ENCODE peak calls at places on chromosomes 11 and 22, in four cellular contexts. E is Panc1, D is neural progenitor cell, K is left ventricle myocardium inferior. X is an unnamed sample.

GRCh38 chr11:1567721-1568100 is 4.4 kb downstream of the DUSP8 start:
- DNase-seq in K (no peak), D (no peak), E (no peak), X (no peak)

GRCh38 chr11:60059052-60059451 is 2.6 kb downstream of the MS4A3 start:
- DNase-seq in E (no peak), K (no peak), D (no peak), X (no peak)

GRCh38 chr11:40134820-40135219 is 1324.6 kb downstream of the LRRC4C start:
- DNase-seq in E (no peak), D (no peak), K (no peak), X (no peak)

GRCh38 chr11:105884436-105884835 is 137.6 kb downstream of the MSANTD4 start:
- DNase-seq in E (no peak), D (no peak), K (no peak), X (no peak)

GRCh38 chr11:390175-390574 is 3.8 kb upstream of the PKP3 start:
- DNase-seq in E (no peak), D (peak; percentile 68), K (no peak), X (no peak)

GRCh38 chr22:47802446-47802845 is 1040.0 kb downstream of the TBC1D22A start:
- DNase-seq in D (no peak), E (no peak), K (no peak), X (no peak)

GRCh38 chr11:7204778-7205177 is 46.9 kb upstream of the SYT9 start:
- DNase-seq in D (no peak), K (no peak), E (no peak), X (no peak)

GRCh38 chr22:24994070-24994763 is 41.7 kb downstream of the KIAA1671 start:
- DNase-seq in E (no peak), D (peak; percentile 31), K (no peak), X (no peak)

GRCh38 chr11:88146106-88146505 is 29.1 kb downstream of the RAB38 start:
- DNase-seq in D (no peak), E (no peak), K (no peak), X (no peak)

GRCh38 chr11:72012897-72013721 is 14.4 kb downstream of the IL18BP start:
- DNase-seq in E (no peak), K (peak; percentile 75), D (no peak), X (peak; percentile 33)

GRCh38 chr11:128500488-128500887 is 86.9 kb downstream of the ETS1 start:
- DNase-seq in E (no peak), K (no peak), D (no peak), X (no peak)

GRCh38 chr11:63747006-63747405 is 21.6 kb downstream of the ZFTA start:
- DNase-seq in E (no peak), K (no peak), D (no peak), X (no peak)

GRCh38 chr11:31487848-31488247 is 21.6 kb downstream of the IMMP1L start:
- DNase-seq in K (no peak), E (no peak), D (peak; percentile 41), X (no peak)

GRCh38 chr22:24400726-24401596 is 26.4 kb upstream of the ADORA2A start:
- DNase-seq in E (no peak), K (no peak), D (no peak), X (no peak)

GRCh38 chr22:41501209-41501608 is 32.3 kb downstream of the ACO2 start:
- DNase-seq in K (no peak), E (no peak), D (peak; percentile 44), X (no peak)

DNA sequence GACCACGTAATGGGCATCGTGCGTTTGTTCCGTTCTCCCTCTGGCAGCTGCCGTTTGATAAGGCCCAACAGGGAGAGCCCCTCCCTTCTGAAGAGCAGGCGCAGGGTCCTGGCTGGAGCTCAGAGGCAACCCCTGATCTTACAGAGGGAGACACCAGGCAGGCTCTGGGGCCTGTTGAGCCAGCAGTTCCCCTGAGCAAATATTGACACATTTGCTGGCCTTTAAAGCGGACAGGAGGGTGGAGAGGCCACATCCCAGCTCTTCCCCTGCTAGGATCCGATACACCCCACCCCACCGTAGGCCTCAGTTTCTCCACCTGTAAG is 11.8 kb upstream of the C1QTNF6 start:
- DNase-seq in E (no peak), D (no peak), K (no peak), X (no peak)
- H3K4me3 ChIP-seq in E (peak overlapping the region; percentile 45), D (no peak overlapping the region), K (peak overlapping the region; percentile 81), X (no peak overlapping the region)

GRCh38 chr22:49803667-49804375 is 23.9 kb downstream of the BRD1 start:
- DNase-seq in E (no peak), K (no peak), D (no peak), X (no peak)
- H3K36me3 ChIP-seq in E (no peaks in the 10 kb centered on the region), K (peaks cover 23% of the 10 kb centered on the region), D (no peaks in the 10 kb centered on the region), X (peaks cover 22% of the 10 kb centered on the region)

GRCh38 chr22:32823024-32823730 is 21.7 kb downstream of the TIMP3 start:
- DNase-seq in D (peak; percentile 85), E (no peak), K (no peak), X (no peak)
- TF ChIP-seq CTCF in D (peak; percentile 73), E (peak; percentile 71), K (peak; percentile 55), X (peak; percentile 49)

DNA sequence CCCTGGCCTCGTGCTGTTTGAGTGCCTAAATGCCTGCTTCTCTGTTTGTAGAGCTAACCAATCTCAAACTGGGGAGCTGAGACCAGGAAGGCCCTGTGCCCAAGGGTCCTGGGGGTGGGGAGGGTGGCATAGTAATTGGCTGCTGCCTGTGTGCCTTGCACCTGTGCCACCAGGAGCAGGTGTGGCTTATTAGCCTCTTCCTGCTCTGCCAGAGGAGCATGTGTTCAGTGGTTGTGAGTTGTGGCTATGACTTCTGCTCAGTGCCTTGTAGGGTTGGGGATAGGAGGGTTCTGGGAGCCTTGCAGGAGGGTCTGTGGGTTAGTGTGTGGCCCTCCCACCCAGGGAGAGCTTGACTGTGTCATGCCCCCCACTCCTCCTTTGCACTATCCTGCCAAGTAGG is 109.2 kb downstream of the ZBTB16 start:
- DNase-seq in D (no peak), K (no peak), E (no peak), X (no peak)
- H3K4me3 ChIP-seq in D (no peak overlapping the region), K (no peak overlapping the region), E (no peak overlapping the region), X (no peak overlapping the region)

X was measured in BJ.